ENCODE peak calls at places on chromosome 9, in nine cellular contexts. B is HCT116, S is Peyer's patch, T is heart left ventricle, G is ovary, A is uterus, M is esophagus squamous epithelium, E is A549, L is body of pancreas. P is an unnamed sample.

GRCh38 chr9:12426198-12426864 is 266.9 kb upstream of the TYRP1 start:
- DNase-seq in L (no peak), S (no peak), E (no peak), M (no peak), G (no peak), A (no peak), B (no peak), T (no peak), P (no peak)

GRCh38 chr9:121557581-121558422 is 58.2 kb upstream of the GGTA1 start:
- DNase-seq in L (peak; percentile 77), A (peak; percentile 60), M (no peak), T (peak; percentile 79), B (no peak), S (no peak), E (no peak), G (peak; percentile 68), P (no peak)

GRCh38 chr9:129202613-129203555 is 24.8 kb upstream of the IER5L start:
- DNase-seq in T (peak; percentile 89), G (peak; percentile 93), E (peak; percentile 76), L (peak; percentile 85), M (peak; percentile 45), B (peak; percentile 54), A (peak; percentile 86), S (peak; percentile 92), P (peak; percentile 84)

GRCh38 chr9:79572032-79572890 is 496 bp downstream of the TLE4 start:
- DNase-seq in E (peak; percentile 15), A (peak; percentile 26), L (peak; percentile 56), M (no peak), S (peak; percentile 79), G (no peak), T (peak; percentile 56), B (no peak), P (peak; percentile 75)

GRCh38 chr9:108864446-108864845 is 2.4 kb downstream of the ACTL7A start:
- DNase-seq in E (no peak), T (no peak), M (no peak), B (no peak), A (no peak), G (no peak), L (no peak), S (no peak), P (no peak)

GRCh38 chr9:71273613-71274012 is 152.2 kb upstream of the TRPM3 start:
- DNase-seq in A (no peak), S (no peak), G (no peak), M (no peak), L (no peak), B (no peak), T (no peak), E (no peak), P (no peak)

GRCh38 chr9:23041466-23041865 is 594.8 kb downstream of the DMRTA1 start:
- DNase-seq in B (no peak), E (no peak), M (no peak), L (no peak), A (no peak), S (no peak), G (no peak), T (no peak), P (no peak)

GRCh38 chr9:34710023-34710422 is at the start of gene CCL21:
- DNase-seq in S (no peak), G (peak; percentile 73), B (no peak), T (peak; percentile 78), A (peak; percentile 29), L (peak; percentile 39), M (no peak), E (no peak), P (no peak)

GRCh38 chr9:90926920-90927319 is 125.3 kb downstream of the SYK start:
- DNase-seq in E (no peak), S (no peak), L (no peak), T (no peak), G (no peak), B (no peak), A (no peak), M (no peak), P (no peak)

GRCh38 chr9:108057421-108058136 is 568.0 kb upstream of the KLF4 start:
- DNase-seq in M (no peak), B (no peak), L (peak; percentile 33), T (no peak), G (no peak), S (no peak), E (peak; percentile 68), A (peak; percentile 62), P (no peak)

GRCh38 chr9:88258587-88258986 is 120.3 kb upstream of the SPATA31C2 start:
- DNase-seq in T (peak; percentile 86), L (peak; percentile 65), A (peak; percentile 32), B (no peak), M (no peak), S (no peak), E (no peak), G (peak; percentile 71), P (no peak)

GRCh38 chr9:5800969-5801738 is 31.8 kb downstream of the ERMP1 start:
- DNase-seq in L (no peak), T (no peak), G (no peak), A (no peak), S (no peak), B (no peak), M (no peak), E (no peak), P (peak; percentile 5)

GRCh38 chr9:3468407-3469205 is 57.2 kb downstream of the RFX3 start:
- DNase-seq in M (no peak), L (no peak), G (no peak), E (no peak), S (no peak), T (no peak), B (no peak), A (no peak), P (no peak)

GRCh38 chr9:5493597-5494511 is 16.5 kb upstream of the PDCD1LG2 start:
- DNase-seq in G (no peak), T (peak; percentile 38), E (no peak), L (peak; percentile 62), A (no peak), B (no peak), S (no peak), M (no peak), P (peak; percentile 45)

GRCh38 chr9:35000535-35001284 is 11.2 kb downstream of the DNAJB5 start:
- DNase-seq in B (no peak), L (no peak), E (no peak), T (no peak), S (no peak), A (no peak), G (no peak), M (no peak), P (no peak)

GRCh38 chr9:101486693-101487442 is 46.8 kb upstream of the RNF20 start:
- DNase-seq in M (no peak), A (peak; percentile 61), B (peak; percentile 51), E (peak; percentile 73), T (peak; percentile 45), S (peak; percentile 84), L (peak; percentile 62), G (peak; percentile 83), P (peak; percentile 57)
- TF ChIP-seq POLR2A in M (peak; percentile 52), A (peak; percentile 54), B (peak; percentile 32), E (peak; percentile 62), T (no peak), S (peak; percentile 40), L (peak; percentile 71), G (peak; percentile 79), P (peak; percentile 63)

GRCh38 chr9:134491436-134491835 is 150.2 kb upstream of the COL5A1 start:
- DNase-seq in G (no peak), T (peak; percentile 25), L (no peak), B (no peak), A (no peak), S (no peak), E (no peak), M (no peak), P (no peak)
- TF ChIP-seq POLR2A in G (no peak), T (no peak), L (no peak), B (no peak), A (no peak), S (no peak), E (no peak), M (no peak), P (no peak)

GRCh38 chr9:130711469-130711868 is 17.9 kb downstream of the EXOSC2 start:
- DNase-seq in G (no peak), A (no peak), L (no peak), T (no peak), B (no peak), S (no peak), E (no peak), M (no peak), P (no peak)

GRCh38 chr9:130714586-130715110 is 21.1 kb downstream of the EXOSC2 start:
- DNase-seq in B (no peak), G (no peak), E (no peak), A (no peak), L (no peak), T (no peak), S (no peak), M (no peak), P (no peak)

GRCh38 chr9:130713286-130713975 is 19.9 kb downstream of the EXOSC2 start:
- DNase-seq in L (peak; percentile 49), S (no peak), T (peak; percentile 51), M (no peak), G (no peak), A (peak; percentile 40), E (no peak), B (no peak), P (peak; percentile 73)

GRCh38 chr9:130710822-130711352 is 17.3 kb downstream of the EXOSC2 start:
- DNase-seq in T (no peak), S (no peak), A (no peak), G (no peak), M (no peak), E (no peak), L (no peak), B (no peak), P (no peak)

GRCh38 chr9:130712564-130713285 is 19.1 kb downstream of the EXOSC2 start:
- DNase-seq in A (peak; percentile 98), S (peak; percentile 97), G (peak; percentile 99), L (peak; percentile 99), T (peak; percentile 99), M (peak; percentile 90), E (peak; percentile 99), B (peak; percentile 96), P (peak; percentile 98)
- TF ChIP-seq POLR2A in A (peak; percentile 66), S (peak; percentile 60), G (peak; percentile 64), L (peak; percentile 54), T (no peak), M (peak; percentile 68), E (peak; percentile 61), B (no peak), P (peak; percentile 59)

GRCh38 chr9:89384783-89385182 is 66.5 kb downstream of the SECISBP2 start:
- DNase-seq in B (no peak), E (no peak), T (no peak), S (no peak), A (no peak), G (no peak), M (no peak), L (no peak), P (no peak)

GRCh38 chr9:89386206-89386605 is 67.9 kb downstream of the SECISBP2 start:
- DNase-seq in T (no peak), L (no peak), M (no peak), E (no peak), G (no peak), S (no peak), B (no peak), A (no peak), P (no peak)

GRCh38 chr9:89383030-89383720 is 64.9 kb downstream of the SECISBP2 start:
- DNase-seq in T (no peak), L (no peak), S (no peak), E (no peak), A (no peak), B (no peak), M (no peak), G (no peak), P (no peak)

GRCh38 chr9:89382026-89382986 is 64.0 kb downstream of the SECISBP2 start:
- DNase-seq in S (no peak), G (no peak), B (no peak), L (no peak), A (no peak), T (no peak), M (no peak), E (no peak), P (no peak)

GRCh38 chr9:89383721-89384300 is 65.5 kb downstream of the SECISBP2 start:
- DNase-seq in T (no peak), M (no peak), E (no peak), G (no peak), B (no peak), S (no peak), A (no peak), L (no peak), P (no peak)
- TF ChIP-seq POLR2A in T (no peak), M (no peak), E (no peak), G (no peak), B (no peak), S (no peak), A (no peak), L (no peak), P (no peak)

P was measured in erythroblast.